ENCODE peak calls at places on chromosomes 5 and 9, in four cellular contexts. X is GM19239, Q is glomerular endothelial cell, Y is B cell. T is an unnamed sample.
A peak's percentile ranks its signal among the peaks of the same experiment; 100 is the strongest.

GRCh38 chr9:93090091-93090655 is 5.8 kb upstream of the CARD19 start:
- DNase-seq in Q (no peak), Y (no peak), X (no peak), T (no peak)

GRCh38 chr9:107293555-107294085 is 10.5 kb downstream of the RAD23B start:
- DNase-seq in Q (no peak), Y (no peak), X (no peak), T (no peak)

GRCh38 chr5:78627766-78628165 is 20.8 kb downstream of the LHFPL2 start:
- DNase-seq in X (no peak), Q (no peak), Y (no peak), T (no peak)

GRCh38 chr5:123717139-123717538 is 205.2 kb downstream of the CSNK1G3 start:
- DNase-seq in Q (no peak), X (no peak), Y (no peak), T (no peak)

GRCh38 chr5:95080026-95080425 is 204.9 kb downstream of the MCTP1 start:
- DNase-seq in X (no peak), Q (no peak), Y (no peak), T (no peak)

GRCh38 chr5:41519801-41520200 is 9.4 kb upstream of the PLCXD3 start:
- DNase-seq in Q (no peak), Y (no peak), X (no peak), T (no peak)

GRCh38 chr5:43603535-43604363 is 769 bp downstream of the NNT start:
- DNase-seq in Y (peak; percentile 80), Q (no peak), X (peak; percentile 28), T (peak; percentile 74)

GRCh38 chr5:68884893-68885292 is 208.9 kb upstream of the SLC30A5 start:
- DNase-seq in Y (no peak), Q (no peak), X (no peak), T (no peak)

GRCh38 chr9:86303316-86303975 is 21.1 kb upstream of the ISCA1 start:
- DNase-seq in X (no peak), Q (no peak), Y (no peak), T (no peak)

GRCh38 chr5:74336286-74336685 is 304.2 kb downstream of the ENC1 start:
- DNase-seq in Y (no peak), Q (no peak), X (no peak), T (no peak)

GRCh38 chr9:14314929-14315753 is 1.2 kb upstream of the NFIB start:
- DNase-seq in Y (peak; percentile 66), Q (no peak), X (peak; percentile 36), T (peak; percentile 31)

GRCh38 chr5:170631471-170632195 is 127.8 kb downstream of the KCNIP1 start:
- DNase-seq in X (no peak), Q (no peak), Y (no peak), T (no peak)

GRCh38 chr9:131096490-131097258 is at the start of gene AIF1L:
- DNase-seq in X (no peak), Y (peak; percentile 54), Q (no peak), T (no peak)

GRCh38 chr9:134634667-134635230 is 6.9 kb upstream of the COL5A1 start:
- DNase-seq in Y (no peak), Q (no peak), X (no peak), T (no peak)

GRCh38 chr9:123353984-123354591 is 1.9 kb upstream of the CRB2 start:
- DNase-seq in Q (no peak), X (no peak), Y (peak; percentile 87), T (peak; percentile 57)

GRCh38 chr9:20256284-20256948 is 365.9 kb downstream of the MLLT3 start:
- DNase-seq in X (no peak), Y (no peak), Q (no peak), T (no peak)

GRCh38 chr5:151123897-151124751 is 33.5 kb downstream of the ANXA6 start:
- DNase-seq in Y (peak; percentile 78), Q (no peak), X (peak; percentile 69), T (peak; percentile 85)

GRCh38 chr5:35698057-35698808 is 80.6 kb downstream of the SPEF2 start:
- DNase-seq in Q (no peak), X (no peak), Y (no peak), T (no peak)

GRCh38 chr9:341634-342421 is 127.2 kb downstream of the DOCK8 start:
- DNase-seq in Y (no peak), Q (no peak), X (no peak), T (no peak)

GRCh38 chr5:55600536-55601208 is 65.9 kb upstream of the PLPP1 start:
- DNase-seq in X (no peak), Q (no peak), Y (no peak), T (no peak)

GRCh38 chr9:2621678-2622360 is at the start of gene VLDLR:
- DNase-seq in X (peak; percentile 28), Y (peak; percentile 47), Q (no peak), T (peak; percentile 37)

GRCh38 chr9:108443278-108443633 is 412.5 kb downstream of the ACTL7B start:
- DNase-seq in Q (no peak), Y (no peak), X (no peak), T (no peak)

GRCh38 chr9:89609426-89610006 is 4.7 kb downstream of the GADD45G start:
- DNase-seq in Y (no peak), X (no peak), Q (no peak), T (no peak)

GRCh38 chr9:126503333-126504085 is 110.2 kb upstream of the LMX1B start:
- DNase-seq in X (no peak), Y (no peak), Q (no peak), T (no peak)

GRCh38 chr5:39906146-39906545 is 481.4 kb upstream of the DAB2 start:
- DNase-seq in Q (no peak), Y (no peak), X (no peak), T (no peak)

GRCh38 chr5:122076669-122077450 is 1.2 kb downstream of the LOX start:
- DNase-seq in X (peak; percentile 18), Y (no peak), Q (no peak), T (peak; percentile 24)

GRCh38 chr5:159877894-159878448 is 38.3 kb upstream of the ADRA1B start:
- DNase-seq in X (no peak), Y (no peak), Q (no peak), T (no peak)

GRCh38 chr5:170402508-170402907 is 13.3 kb upstream of the KCNMB1 start:
- DNase-seq in Q (no peak), X (no peak), Y (no peak), T (no peak)

GRCh38 chr9:34636791-34637355 is 714 bp downstream of the SIGMAR1 start:
- DNase-seq in X (no peak), Y (no peak), Q (no peak), T (no peak)

GRCh38 chr5:135266301-135266630 is 132.8 kb downstream of the MACROH2A1 start:
- DNase-seq in Y (no peak), Q (no peak), X (no peak), T (no peak)

GRCh38 chr5:177448244-177448950 is 1.8 kb downstream of the PRR7 start:
- DNase-seq in Q (no peak), Y (no peak), X (no peak), T (no peak)

GRCh38 chr9:81729141-81729540 is 39.8 kb upstream of the TLE1 start:
- DNase-seq in Q (no peak), Y (peak; percentile 57), X (no peak), T (peak; percentile 14)

GRCh38 chr5:138241688-138242547 is 28.8 kb upstream of the CDC23 start:
- DNase-seq in Y (peak; percentile 58), X (no peak), Q (no peak), T (peak; percentile 26)

GRCh38 chr9:37966443-37967271 is 62.7 kb upstream of the SLC25A51 start:
- DNase-seq in Q (no peak), Y (no peak), X (peak; percentile 36), T (no peak)

GRCh38 chr9:85741112-85741874 is 461 bp downstream of the AGTPBP1 start:
- DNase-seq in X (peak; percentile 12), Q (no peak), Y (peak; percentile 77), T (no peak)

GRCh38 chr9:107036367-107036766 is 173.4 kb downstream of the ZNF462 start:
- DNase-seq in Q (no peak), Y (no peak), X (no peak), T (no peak)

T was measured in GM06990.